ENCODE peak calls at places on chromosomes 12 and 14, in ten cellular contexts. B, Y, S, W, G, A, X, J, I and R are unnamed samples.

GRCh38 chr12:64583395-64584172 is 26.7 kb upstream of the RASSF3 start:
- DNase-seq in B (peak; percentile 33), Y (no peak), S (no peak), W (no peak), G (peak; percentile 70), A (no peak), X (no peak), J (no peak), I (peak; percentile 11), R (no peak)

GRCh38 chr14:28635387-28635786 is 131.2 kb upstream of the FOXG1 start:
- DNase-seq in B (no peak), Y (no peak), S (no peak), W (peak; percentile 2), G (peak; percentile 70), A (no peak), X (peak; percentile 26), J (no peak), I (peak; percentile 16), R (no peak)

GRCh38 chr14:87805315-87805723 is 187.7 kb downstream of the GALC start:
- DNase-seq in B (peak; percentile 39), Y (no peak), S (peak; percentile 39), W (peak; percentile 34), G (no peak), A (peak; percentile 29), X (peak; percentile 53), J (no peak), I (peak; percentile 56), R (no peak)

GRCh38 chr14:66070542-66071319 is 415.4 kb upstream of the CCDC196 start:
- DNase-seq in B (peak; percentile 57), Y (no peak), S (peak; percentile 64), W (peak; percentile 35), G (no peak), A (peak; percentile 61), X (peak; percentile 38), J (no peak), I (peak; percentile 73), R (peak; percentile 79)

GRCh38 chr12:131221061-131221945 is 267.6 kb downstream of the ADGRD1 start:
- DNase-seq in B (no peak), Y (no peak), S (no peak), W (no peak), G (no peak), A (no peak), X (no peak), J (no peak), I (no peak), R (no peak)

GRCh38 chr12:13390921-13391320 is 194.4 kb downstream of the EMP1 start:
- DNase-seq in B (no peak), Y (no peak), S (no peak), W (no peak), G (no peak), A (no peak), X (no peak), J (no peak), I (no peak), R (no peak)

GRCh38 chr12:6699989-6700645 is 498 bp downstream of the PIANP start:
- DNase-seq in B (no peak), Y (no peak), S (peak; percentile 31), W (no peak), G (no peak), A (no peak), X (no peak), J (no peak), I (no peak), R (peak; percentile 44)

GRCh38 chr14:100537701-100538565 is 49.3 kb downstream of the BEGAIN start:
- DNase-seq in B (peak; percentile 9), Y (no peak), S (no peak), W (no peak), G (no peak), A (peak; percentile 81), X (no peak), J (no peak), I (no peak), R (no peak)

GRCh38 chr14:20662968-20663731 is 21.2 kb upstream of the RNASE4 start:
- DNase-seq in B (peak; percentile 76), Y (no peak), S (peak; percentile 55), W (peak; percentile 88), G (peak; percentile 84), A (peak; percentile 53), X (peak; percentile 95), J (no peak), I (peak; percentile 82), R (peak; percentile 61)

GRCh38 chr14:79971330-79971729 is 240.0 kb downstream of the DIO2 start:
- DNase-seq in B (peak; percentile 66), Y (no peak), S (no peak), W (no peak), G (peak; percentile 53), A (no peak), X (no peak), J (no peak), I (no peak), R (no peak)